ENCODE peak calls at places on chromosomes 6 and 20, in eight cellular contexts. D is stimulated activated CD8-positive, alpha-beta memory T cell treated with anti-CD3 and anti-CD28 coated beads, Interleukin-7, amount 100 ng/mL, for 4 hours; X is activated T-helper 1 cell treated with anti-CD3 and anti-CD28 coated beads, Interleukin-2, amount 50 U/mL, for 16 hours; L is H7; G is COR-L47; A is AG08395; W is T-cell; P is astrocyte of the spinal cord. J is an unnamed sample.

GRCh38 chr6:28922004-28922840 is 1.6 kb downstream of the TRIM27 start:
- DNase-seq in D (no peak), X (peak), L (no peak), G (no peak), A (peak), W (no peak), P (peak), J (no peak)

GRCh38 chr6:9398794-9399373 is 963.5 kb upstream of the SLC35B3 start:
- DNase-seq in D (no peak), X (no peak), L (peak), G (no peak), A (no peak), W (no peak), P (no peak), J (no peak)

GRCh38 chr20:36400901-36401300 is 94.8 kb downstream of the DLGAP4 start:
- DNase-seq in D (no peak), X (no peak), L (peak), G (no peak), A (no peak), W (no peak), P (no peak), J (no peak)

GRCh38 chr6:45566882-45567281 is 189.1 kb upstream of the SUPT3H start:
- DNase-seq in D (no peak), X (no peak), L (peak), G (no peak), A (no peak), W (no peak), P (peak), J (peak)

GRCh38 chr6:22722913-22723312 is 153.5 kb downstream of the HDGFL1 start:
- DNase-seq in D (no peak), X (no peak), L (no peak), G (no peak), A (no peak), W (no peak), P (no peak), J (no peak)

GRCh38 chr20:56689318-56689717 is 60.2 kb downstream of the TFAP2C start:
- DNase-seq in D (no peak), X (no peak), L (no peak), G (no peak), A (peak), W (no peak), P (peak), J (peak)

GRCh38 chr20:39082686-39083085 is 120.5 kb downstream of the DHX35 start:
- DNase-seq in D (no peak), X (no peak), L (no peak), G (no peak), A (no peak), W (no peak), P (no peak), J (no peak)

GRCh38 chr6:3813150-3813780 is 35.9 kb upstream of the FAM50B start:
- DNase-seq in D (no peak), X (no peak), L (no peak), G (no peak), A (peak), W (no peak), P (peak), J (no peak)

GRCh38 chr20:37714973-37715657 is 21.3 kb downstream of the CTNNBL1 start:
- DNase-seq in D (no peak), X (no peak), L (no peak), G (no peak), A (no peak), W (no peak), P (peak), J (no peak)

GRCh38 chr20:33789109-33789857 is 21.9 kb upstream of the CHMP4B start:
- DNase-seq in D (no peak), X (no peak), L (no peak), G (peak), A (peak), W (no peak), P (peak), J (peak)

GRCh38 chr20:59363094-59363493 is 62.7 kb downstream of the EDN3 start:
- DNase-seq in D (no peak), X (no peak), L (no peak), G (no peak), A (no peak), W (no peak), P (no peak), J (no peak)

GRCh38 chr6:37256692-37257319 is 766 bp upstream of the TBC1D22B start:
- DNase-seq in D (no peak), X (no peak), L (no peak), G (no peak), A (no peak), W (no peak), P (no peak), J (no peak)

GRCh38 chr20:62159052-62159451 is 15.5 kb downstream of the SS18L1 start:
- DNase-seq in D (no peak), X (no peak), L (peak), G (no peak), A (no peak), W (no peak), P (no peak), J (no peak)

GRCh38 chr6:91029211-91029610 is 442.3 kb upstream of the MAP3K7 start:
- DNase-seq in D (no peak), X (no peak), L (no peak), G (peak), A (no peak), W (no peak), P (no peak), J (no peak)

GRCh38 chr20:47432251-47433210 is 69.2 kb upstream of the NCOA3 start:
- DNase-seq in D (no peak), X (no peak), L (no peak), G (no peak), A (no peak), W (no peak), P (no peak), J (no peak)

GRCh38 chr6:127561660-127562059 is 15.3 kb upstream of the C6orf58 start:
- DNase-seq in D (no peak), X (no peak), L (no peak), G (no peak), A (no peak), W (no peak), P (no peak), J (no peak)

GRCh38 chr6:35463292-35463691 is 4.9 kb upstream of the RPL10A start:
- DNase-seq in D (no peak), X (no peak), L (no peak), G (no peak), A (no peak), W (no peak), P (no peak), J (no peak)

GRCh38 chr6:6775074-6775473 is 186.6 kb downstream of the LY86 start:
- DNase-seq in D (no peak), X (no peak), L (no peak), G (no peak), A (no peak), W (no peak), P (no peak), J (no peak)

GRCh38 chr6:66478705-66479104 is 771.7 kb upstream of the EYS start:
- DNase-seq in D (no peak), X (no peak), L (no peak), G (peak), A (no peak), W (no peak), P (no peak), J (no peak)

GRCh38 chr6:26020983-26021349 is 58.4 kb downstream of the TRIM38 start:
- DNase-seq in D (no peak), X (no peak), L (no peak), G (peak), A (no peak), W (peak), P (peak), J (no peak)

GRCh38 chr20:62550087-62550565 is 74.3 kb upstream of the GATA5 start:
- DNase-seq in D (no peak), X (no peak), L (no peak), G (no peak), A (no peak), W (no peak), P (no peak), J (no peak)

GRCh38 chr20:52031574-52032303 is 159.8 kb downstream of the ZFP64 start:
- DNase-seq in D (peak), X (no peak), L (no peak), G (no peak), A (peak), W (no peak), P (peak), J (peak)

GRCh38 chr20:51377132-51377531 is 165.4 kb downstream of the NFATC2 start:
- DNase-seq in D (no peak), X (no peak), L (no peak), G (no peak), A (no peak), W (no peak), P (no peak), J (no peak)

GRCh38 chr6:116535109-116535508 is 10.4 kb downstream of the TRAPPC3L start:
- DNase-seq in D (no peak), X (no peak), L (no peak), G (no peak), A (no peak), W (no peak), P (no peak), J (no peak)

GRCh38 chr6:92521553-92521952 is 897.8 kb downstream of the EPHA7 start:
- DNase-seq in D (no peak), X (no peak), L (no peak), G (no peak), A (no peak), W (no peak), P (no peak), J (no peak)

GRCh38 chr6:94636780-94637385 is 940.5 kb upstream of the MANEA start:
- DNase-seq in D (no peak), X (no peak), L (peak), G (peak), A (no peak), W (no peak), P (peak), J (peak)

GRCh38 chr6:30206799-30207618 is 6.2 kb downstream of the TRIM26 start:
- DNase-seq in D (no peak), X (no peak), L (peak), G (no peak), A (peak), W (no peak), P (peak), J (no peak)

GRCh38 chr6:22026160-22026678 is 270.6 kb downstream of the PRL start:
- DNase-seq in D (no peak), X (no peak), L (no peak), G (no peak), A (no peak), W (no peak), P (peak), J (no peak)

GRCh38 chr6:44034931-44035345 is 92.3 kb downstream of the MRPL14 start:
- DNase-seq in D (no peak), X (no peak), L (no peak), G (no peak), A (no peak), W (no peak), P (no peak), J (no peak)

GRCh38 chr20:54848262-54848661 is 372.9 kb downstream of the DOK5 start:
- DNase-seq in D (no peak), X (no peak), L (no peak), G (no peak), A (no peak), W (no peak), P (no peak), J (no peak)

GRCh38 chr20:45933231-45934045 is 1.0 kb upstream of the PCIF1 start:
- DNase-seq in D (peak), X (peak), L (peak), G (peak), A (peak), W (peak), P (peak), J (peak)

GRCh38 chr6:11535801-11536230 is 1.7 kb upstream of the TMEM170B start:
- DNase-seq in D (no peak), X (no peak), L (no peak), G (no peak), A (peak), W (no peak), P (peak), J (peak)

GRCh38 chr20:49659096-49659495 is 54.6 kb downstream of the B4GALT5 start:
- DNase-seq in D (no peak), X (no peak), L (no peak), G (no peak), A (no peak), W (no peak), P (no peak), J (no peak)

GRCh38 chr6:41846666-41847237 is 48.4 kb downstream of the USP49 start:
- DNase-seq in D (no peak), X (peak), L (peak), G (peak), A (peak), W (peak), P (peak), J (peak)

GRCh38 chr20:58197185-58197469 is 31.3 kb downstream of the ANKRD60 start:
- DNase-seq in D (no peak), X (no peak), L (no peak), G (no peak), A (no peak), W (no peak), P (no peak), J (no peak)

GRCh38 chr20:10619427-10619826 is 54.4 kb downstream of the JAG1 start:
- DNase-seq in D (no peak), X (no peak), L (no peak), G (no peak), A (peak), W (no peak), P (peak), J (peak)

GRCh38 chr6:43738877-43739641 is 31.0 kb upstream of the VEGFA start:
- DNase-seq in D (no peak), X (no peak), L (peak), G (no peak), A (no peak), W (no peak), P (no peak), J (no peak)

GRCh38 chr20:17887331-17888030 is 81.1 kb downstream of the SNX5 start:
- DNase-seq in D (no peak), X (no peak), L (no peak), G (no peak), A (no peak), W (no peak), P (no peak), J (no peak)

GRCh38 chr6:79546186-79546585 is 9.0 kb upstream of the LCA5 start:
- DNase-seq in D (no peak), X (no peak), L (no peak), G (no peak), A (no peak), W (no peak), P (peak), J (peak)

J was measured in astrocyte of the cerebellum.